ENCODE peak calls at places on chromosomes 7 and 10, in six cellular contexts. One of them, this sample, is unnamed.

GRCh38 chr7:102454423-102454822 is 10.2 kb downstream of the ALKBH4 start:
- DNase-seq in head of caudate nucleus: no peak
- DNase-seq in NCI-H1694: peak
- DNase-seq in GM04503: no peak
- DNase-seq in stimulated activated CD4-positive, alpha-beta T cell treated with anti-CD3 and anti-CD28 coated beads, Interleukin-15, amount 100 ng/mL, for 48 hours: no peak
- DNase-seq in HT1080: no peak
- DNase-seq in this sample: no peak

GRCh38 chr10:32271617-32272016 is 75.3 kb downstream of the EPC1 start:
- DNase-seq in stimulated activated CD4-positive, alpha-beta T cell treated with anti-CD3 and anti-CD28 coated beads, Interleukin-15, amount 100 ng/mL, for 48 hours: no peak
- DNase-seq in HT1080: no peak
- DNase-seq in NCI-H1694: no peak
- DNase-seq in head of caudate nucleus: no peak
- DNase-seq in GM04503: no peak
- DNase-seq in this sample: no peak

GRCh38 chr7:74288034-74288881 is 949 bp upstream of the CLIP2 start:
- DNase-seq in stimulated activated CD4-positive, alpha-beta T cell treated with anti-CD3 and anti-CD28 coated beads, Interleukin-15, amount 100 ng/mL, for 48 hours: no peak
- DNase-seq in HT1080: no peak
- DNase-seq in NCI-H1694: no peak
- DNase-seq in GM04503: no peak
- DNase-seq in head of caudate nucleus: no peak
- DNase-seq in this sample: no peak

GRCh38 chr10:96222441-96222840 is 48.9 kb downstream of the BLNK start:
- DNase-seq in NCI-H1694: no peak
- DNase-seq in head of caudate nucleus: no peak
- DNase-seq in stimulated activated CD4-positive, alpha-beta T cell treated with anti-CD3 and anti-CD28 coated beads, Interleukin-15, amount 100 ng/mL, for 48 hours: no peak
- DNase-seq in HT1080: no peak
- DNase-seq in GM04503: no peak
- DNase-seq in this sample: no peak

GRCh38 chr10:68271104-68271882 is 39.4 kb upstream of the ATOH7 start:
- DNase-seq in HT1080: no peak
- DNase-seq in GM04503: no peak
- DNase-seq in NCI-H1694: no peak
- DNase-seq in head of caudate nucleus: no peak
- DNase-seq in stimulated activated CD4-positive, alpha-beta T cell treated with anti-CD3 and anti-CD28 coated beads, Interleukin-15, amount 100 ng/mL, for 48 hours: no peak
- DNase-seq in this sample: no peak

GRCh38 chr10:92291921-92292860 is 1.2 kb downstream of the MARCHF5 start:
- DNase-seq in stimulated activated CD4-positive, alpha-beta T cell treated with anti-CD3 and anti-CD28 coated beads, Interleukin-15, amount 100 ng/mL, for 48 hours: peak
- DNase-seq in NCI-H1694: peak
- DNase-seq in HT1080: peak
- DNase-seq in GM04503: no peak
- DNase-seq in head of caudate nucleus: peak
- DNase-seq in this sample: peak

GRCh38 chr10:98365698-98366530 is 49.1 kb downstream of the PYROXD2 start:
- DNase-seq in HT1080: no peak
- DNase-seq in GM04503: no peak
- DNase-seq in stimulated activated CD4-positive, alpha-beta T cell treated with anti-CD3 and anti-CD28 coated beads, Interleukin-15, amount 100 ng/mL, for 48 hours: no peak
- DNase-seq in head of caudate nucleus: no peak
- DNase-seq in NCI-H1694: no peak
- DNase-seq in this sample: no peak

GRCh38 chr10:3775671-3776551 is 9.1 kb downstream of the KLF6 start:
- DNase-seq in head of caudate nucleus: no peak
- DNase-seq in NCI-H1694: no peak
- DNase-seq in stimulated activated CD4-positive, alpha-beta T cell treated with anti-CD3 and anti-CD28 coated beads, Interleukin-15, amount 100 ng/mL, for 48 hours: no peak
- DNase-seq in GM04503: no peak
- DNase-seq in HT1080: peak
- DNase-seq in this sample: no peak

GRCh38 chr7:116762951-116763350 is 91.0 kb downstream of the MET start:
- DNase-seq in HT1080: no peak
- DNase-seq in NCI-H1694: no peak
- DNase-seq in GM04503: no peak
- DNase-seq in stimulated activated CD4-positive, alpha-beta T cell treated with anti-CD3 and anti-CD28 coated beads, Interleukin-15, amount 100 ng/mL, for 48 hours: no peak
- DNase-seq in head of caudate nucleus: no peak
- DNase-seq in this sample: no peak

GRCh38 chr10:118870467-118871243 is 115.9 kb upstream of the CACUL1 start:
- DNase-seq in NCI-H1694: no peak
- DNase-seq in HT1080: peak
- DNase-seq in GM04503: no peak
- DNase-seq in head of caudate nucleus: no peak
- DNase-seq in stimulated activated CD4-positive, alpha-beta T cell treated with anti-CD3 and anti-CD28 coated beads, Interleukin-15, amount 100 ng/mL, for 48 hours: no peak
- DNase-seq in this sample: no peak

GRCh38 chr7:41416208-41416595 is 286.7 kb downstream of the INHBA start:
- DNase-seq in stimulated activated CD4-positive, alpha-beta T cell treated with anti-CD3 and anti-CD28 coated beads, Interleukin-15, amount 100 ng/mL, for 48 hours: no peak
- DNase-seq in HT1080: no peak
- DNase-seq in NCI-H1694: no peak
- DNase-seq in GM04503: no peak
- DNase-seq in head of caudate nucleus: no peak
- DNase-seq in this sample: no peak

GRCh38 chr10:114471906-114472873 is 67.9 kb upstream of the AFAP1L2 start:
- DNase-seq in GM04503: no peak
- DNase-seq in stimulated activated CD4-positive, alpha-beta T cell treated with anti-CD3 and anti-CD28 coated beads, Interleukin-15, amount 100 ng/mL, for 48 hours: no peak
- DNase-seq in HT1080: no peak
- DNase-seq in head of caudate nucleus: no peak
- DNase-seq in NCI-H1694: no peak
- DNase-seq in this sample: no peak

GRCh38 chr10:132419631-132420468 is 22.9 kb downstream of the PWWP2B start:
- DNase-seq in GM04503: no peak
- DNase-seq in stimulated activated CD4-positive, alpha-beta T cell treated with anti-CD3 and anti-CD28 coated beads, Interleukin-15, amount 100 ng/mL, for 48 hours: no peak
- DNase-seq in NCI-H1694: no peak
- DNase-seq in head of caudate nucleus: no peak
- DNase-seq in HT1080: no peak
- DNase-seq in this sample: no peak

GRCh38 chr10:34758447-34758996 is 56.6 kb downstream of the PARD3 start:
- DNase-seq in head of caudate nucleus: no peak
- DNase-seq in GM04503: peak
- DNase-seq in HT1080: peak
- DNase-seq in stimulated activated CD4-positive, alpha-beta T cell treated with anti-CD3 and anti-CD28 coated beads, Interleukin-15, amount 100 ng/mL, for 48 hours: no peak
- DNase-seq in NCI-H1694: no peak
- DNase-seq in this sample: no peak

GRCh38 chr7:24978837-24979469 is 1.0 kb downstream of the OSBPL3 start:
- DNase-seq in head of caudate nucleus: no peak
- DNase-seq in NCI-H1694: no peak
- DNase-seq in GM04503: no peak
- DNase-seq in HT1080: no peak
- DNase-seq in stimulated activated CD4-positive, alpha-beta T cell treated with anti-CD3 and anti-CD28 coated beads, Interleukin-15, amount 100 ng/mL, for 48 hours: no peak
- DNase-seq in this sample: no peak

GRCh38 chr10:65194555-65194954 is 1673.4 kb downstream of the REEP3 start:
- DNase-seq in head of caudate nucleus: no peak
- DNase-seq in stimulated activated CD4-positive, alpha-beta T cell treated with anti-CD3 and anti-CD28 coated beads, Interleukin-15, amount 100 ng/mL, for 48 hours: no peak
- DNase-seq in NCI-H1694: no peak
- DNase-seq in GM04503: no peak
- DNase-seq in HT1080: no peak
- DNase-seq in this sample: no peak

GRCh38 chr10:103776878-103777591 is 78.3 kb downstream of the SH3PXD2A start:
- DNase-seq in HT1080: no peak
- DNase-seq in head of caudate nucleus: no peak
- DNase-seq in GM04503: no peak
- DNase-seq in stimulated activated CD4-positive, alpha-beta T cell treated with anti-CD3 and anti-CD28 coated beads, Interleukin-15, amount 100 ng/mL, for 48 hours: no peak
- DNase-seq in NCI-H1694: no peak
- DNase-seq in this sample: no peak

GRCh38 chr10:6039711-6040110 is 22.5 kb downstream of the IL2RA start:
- DNase-seq in head of caudate nucleus: no peak
- DNase-seq in stimulated activated CD4-positive, alpha-beta T cell treated with anti-CD3 and anti-CD28 coated beads, Interleukin-15, amount 100 ng/mL, for 48 hours: no peak
- DNase-seq in HT1080: no peak
- DNase-seq in NCI-H1694: no peak
- DNase-seq in GM04503: no peak
- DNase-seq in this sample: no peak

GRCh38 chr10:43237128-43237527 is 29.7 kb downstream of the RASGEF1A start:
- DNase-seq in stimulated activated CD4-positive, alpha-beta T cell treated with anti-CD3 and anti-CD28 coated beads, Interleukin-15, amount 100 ng/mL, for 48 hours: no peak
- DNase-seq in GM04503: no peak
- DNase-seq in head of caudate nucleus: no peak
- DNase-seq in HT1080: no peak
- DNase-seq in NCI-H1694: no peak
- DNase-seq in this sample: no peak

GRCh38 chr10:44988957-44989620 is 10.5 kb upstream of the DEPP1 start:
- DNase-seq in GM04503: no peak
- DNase-seq in NCI-H1694: no peak
- DNase-seq in head of caudate nucleus: no peak
- DNase-seq in HT1080: no peak
- DNase-seq in stimulated activated CD4-positive, alpha-beta T cell treated with anti-CD3 and anti-CD28 coated beads, Interleukin-15, amount 100 ng/mL, for 48 hours: no peak
- DNase-seq in this sample: no peak

GRCh38 chr10:932589-932988 is 1.1 kb upstream of the LARP4B start:
- DNase-seq in HT1080: no peak
- DNase-seq in stimulated activated CD4-positive, alpha-beta T cell treated with anti-CD3 and anti-CD28 coated beads, Interleukin-15, amount 100 ng/mL, for 48 hours: no peak
- DNase-seq in NCI-H1694: no peak
- DNase-seq in head of caudate nucleus: no peak
- DNase-seq in GM04503: no peak
- DNase-seq in this sample: no peak

GRCh38 chr7:21504021-21504420 is 38.8 kb upstream of the DNAH11 start:
- DNase-seq in NCI-H1694: no peak
- DNase-seq in HT1080: no peak
- DNase-seq in stimulated activated CD4-positive, alpha-beta T cell treated with anti-CD3 and anti-CD28 coated beads, Interleukin-15, amount 100 ng/mL, for 48 hours: no peak
- DNase-seq in head of caudate nucleus: no peak
- DNase-seq in GM04503: no peak
- DNase-seq in this sample: no peak